ENCODE peak calls at places on chromosomes 13 and 19, in six cellular contexts. L is pancreas; F is CD4-positive, alpha-beta T cell; X is neural crest cell; K is stimulated activated CD4-positive, alpha-beta T cell treated with anti-CD3 and anti-CD28 coated beads, Interleukin-4, amount 100 ng/mL, for 24 hours; B is EL. P is an unnamed sample.

GRCh38 chr19:54133957-54134590 is 3.5 kb upstream of the CNOT3 start:
- DNase-seq in L (no peak), F (no peak), X (no peak), K (no peak), B (no peak), P (no peak)

GRCh38 chr13:24842533-24843278 is 78.7 kb downstream of the RNF17 start:
- DNase-seq in L (no peak), F (no peak), X (no peak), K (no peak), B (no peak), P (no peak)

GRCh38 chr19:43486412-43486811 is 18.1 kb downstream of the PHLDB3 start:
- DNase-seq in L (no peak), F (no peak), X (no peak), K (no peak), B (no peak), P (no peak)

GRCh38 chr19:5595129-5595528 is 27.4 kb upstream of the TINCR start:
- DNase-seq in L (no peak), F (no peak), X (no peak), K (no peak), B (no peak), P (no peak)

GRCh38 chr19:18086590-18087138 is at the start of gene IL12RB1:
- DNase-seq in L (no peak), F (peak), X (no peak), K (peak), B (peak), P (peak)

GRCh38 chr19:7203317-7203716 is 90.9 kb downstream of the INSR start:
- DNase-seq in L (peak), F (no peak), X (no peak), K (no peak), B (no peak), P (no peak)

GRCh38 chr13:46633416-46633815 is 80.4 kb downstream of the LRCH1 start:
- DNase-seq in L (no peak), F (no peak), X (no peak), K (no peak), B (peak), P (no peak)

GRCh38 chr13:97030705-97031452 is 36.6 kb upstream of the OXGR1 start:
- DNase-seq in L (no peak), F (no peak), X (no peak), K (no peak), B (peak), P (no peak)

GRCh38 chr19:17075860-17076538 is 422 bp downstream of the MYO9B start:
- DNase-seq in L (no peak), F (peak), X (no peak), K (peak), B (peak), P (peak)

GRCh38 chr19:47247308-47247990 is 8.9 kb upstream of the CCDC9 start:
- DNase-seq in L (peak), F (peak), X (peak), K (peak), B (peak), P (peak)

GRCh38 chr13:42532561-42533335 is 41.2 kb upstream of the TNFSF11 start:
- DNase-seq in L (no peak), F (no peak), X (no peak), K (no peak), B (no peak), P (no peak)

GRCh38 chr13:42981317-42981716 is 10.7 kb downstream of the EPSTI1 start:
- DNase-seq in L (no peak), F (no peak), X (no peak), K (no peak), B (peak), P (no peak)

GRCh38 chr19:16660763-16661479 is at the start of gene TMEM38A:
- DNase-seq in L (peak), F (no peak), X (peak), K (peak), B (peak), P (peak)

GRCh38 chr19:47240561-47240960 is 9.6 kb upstream of the BBC3 start:
- DNase-seq in L (no peak), F (no peak), X (no peak), K (no peak), B (no peak), P (no peak)

GRCh38 chr19:39498262-39499081 is at the start of gene DLL3:
- DNase-seq in L (no peak), F (no peak), X (peak), K (no peak), B (peak), P (no peak)

GRCh38 chr13:113732961-113733950 is 25.8 kb upstream of the TMEM255B start:
- DNase-seq in L (no peak), F (no peak), X (no peak), K (no peak), B (no peak), P (no peak)

GRCh38 chr19:55696301-55697068 is 21.5 kb downstream of the EPN1 start:
- DNase-seq in L (no peak), F (no peak), X (no peak), K (no peak), B (no peak), P (no peak)

GRCh38 chr13:49927755-49928154 is 8.4 kb downstream of the SPRYD7 start:
- DNase-seq in L (no peak), F (no peak), X (no peak), K (no peak), B (peak), P (no peak)

GRCh38 chr19:44653977-44654784 is 10.5 kb downstream of the PVR start:
- DNase-seq in L (peak), F (peak), X (peak), K (peak), B (no peak), P (peak)

GRCh38 chr13:80751854-80752253 is 410.9 kb upstream of the SPRY2 start:
- DNase-seq in L (no peak), F (no peak), X (no peak), K (no peak), B (no peak), P (no peak)

GRCh38 chr13:105406551-105406950 is 1128.9 kb downstream of the EFNB2 start:
- DNase-seq in L (no peak), F (no peak), X (no peak), K (no peak), B (no peak), P (no peak)

GRCh38 chr13:52749446-52749845 is 9.8 kb upstream of the CNMD start:
- DNase-seq in L (no peak), F (no peak), X (no peak), K (no peak), B (no peak), P (no peak)

GRCh38 chr13:49539313-49539712 is 43.6 kb downstream of the PHF11 start:
- DNase-seq in L (no peak), F (no peak), X (no peak), K (no peak), B (no peak), P (no peak)

GRCh38 chr13:64767054-64767453 is 2463.1 kb downstream of the PCDH9 start:
- DNase-seq in L (no peak), F (no peak), X (no peak), K (no peak), B (no peak), P (no peak)

GRCh38 chr19:55358493-55358892 is 4.0 kb upstream of the COX6B2 start:
- DNase-seq in L (no peak), F (no peak), X (no peak), K (no peak), B (no peak), P (no peak)

GRCh38 chr19:10812902-10813404 is 23.1 kb downstream of the TMED1 start:
- DNase-seq in L (no peak), F (no peak), X (no peak), K (peak), B (peak), P (no peak)

GRCh38 chr19:3576696-3577443 is 4.1 kb downstream of the HMG20B start:
- DNase-seq in L (no peak), F (no peak), X (peak), K (no peak), B (no peak), P (no peak)

GRCh38 chr13:113425931-113426590 is 27.2 kb downstream of the ADPRHL1 start:
- DNase-seq in L (no peak), F (no peak), X (no peak), K (no peak), B (no peak), P (no peak)

GRCh38 chr19:40433391-40434216 is 7.8 kb upstream of the SERTAD1 start:
- DNase-seq in L (peak), F (peak), X (peak), K (peak), B (peak), P (peak)

GRCh38 chr13:106587787-106588186 is 19.9 kb upstream of the ARGLU1 start:
- DNase-seq in L (no peak), F (no peak), X (no peak), K (no peak), B (no peak), P (no peak)

GRCh38 chr19:6979341-6979740 is 41.9 kb downstream of the MBD3L2B start:
- DNase-seq in L (no peak), F (no peak), X (no peak), K (no peak), B (no peak), P (no peak)

GRCh38 chr19:6465006-6465405 is 935 bp downstream of the CRB3 start:
- DNase-seq in L (no peak), F (no peak), X (no peak), K (no peak), B (no peak), P (no peak)

GRCh38 chr19:44869728-44870470 is 21.2 kb upstream of the TOMM40 start:
- DNase-seq in L (no peak), F (no peak), X (no peak), K (no peak), B (peak), P (no peak)

GRCh38 chr19:2575734-2576481 is 100.0 kb downstream of the GADD45B start:
- DNase-seq in L (no peak), F (no peak), X (no peak), K (no peak), B (no peak), P (no peak)